ENCODE peak calls at places on chromosomes 5 and 9, in ten cellular contexts. V, P, R, Y, L, X, F, H, K and U are unnamed samples.
A peak's percentile ranks its signal among the peaks of the same experiment; 100 is the strongest.

GRCh38 chr9:34363619-34364351 is 12.9 kb downstream of the MYORG start:
- DNase-seq in V (peak; percentile 3), H (no peak), P (no peak), Y (no peak), K (no peak), L (no peak), F (no peak), X (peak; percentile 69), R (peak; percentile 27), U (peak; percentile 52)

GRCh38 chr9:37953775-37954437 is 50.0 kb upstream of the SLC25A51 start:
- DNase-seq in V (no peak), X (no peak), H (peak; percentile 99), K (peak; percentile 71), P (peak; percentile 96), Y (no peak), F (peak; percentile 28), L (peak; percentile 83), R (peak; percentile 95), U (no peak)

GRCh38 chr5:122702524-122702875 is 72.4 kb upstream of the SNX2 start:
- DNase-seq in F (no peak), K (no peak), Y (no peak), V (no peak), R (no peak), X (no peak), H (no peak), L (no peak), P (no peak), U (no peak)

GRCh38 chr9:117076571-117077300 is 338.1 kb downstream of the ASTN2 start:
- DNase-seq in H (no peak), Y (no peak), R (no peak), K (no peak), P (no peak), F (no peak), L (no peak), V (peak; percentile 90), X (no peak), U (peak; percentile 76)

GRCh38 chr9:123395276-123396006 is 39.4 kb downstream of the CRB2 start:
- DNase-seq in F (no peak), K (no peak), H (no peak), Y (no peak), V (peak; percentile 99), X (no peak), P (no peak), R (no peak), L (no peak), U (peak; percentile 99)

GRCh38 chr9:7549261-7549660 is 250.3 kb downstream of the DMAC1 start:
- DNase-seq in Y (no peak), R (no peak), H (no peak), P (no peak), F (no peak), K (no peak), X (peak; percentile 24), V (peak; percentile 26), L (no peak), U (peak; percentile 90)

GRCh38 chr9:90898229-90898628 is 96.6 kb downstream of the SYK start:
- DNase-seq in F (no peak), R (no peak), H (no peak), L (no peak), Y (no peak), V (no peak), K (no peak), P (no peak), X (no peak), U (no peak)

GRCh38 chr5:163529698-163530097 is 24.3 kb downstream of the MAT2B start:
- DNase-seq in X (no peak), F (no peak), P (no peak), H (no peak), L (no peak), R (no peak), Y (no peak), V (no peak), K (no peak), U (peak; percentile 17)

GRCh38 chr5:181242031-181242451 is 1.7 kb downstream of the RACK1 start:
- DNase-seq in Y (no peak), K (no peak), F (no peak), R (no peak), X (no peak), H (no peak), L (no peak), V (no peak), P (no peak), U (no peak)

GRCh38 chr5:2326603-2327002 is 424.9 kb downstream of the IRX2 start:
- DNase-seq in H (no peak), Y (no peak), X (no peak), V (no peak), R (no peak), K (no peak), P (no peak), L (no peak), F (no peak), U (no peak)

GRCh38 chr5:33230467-33231078 is 210.2 kb upstream of the TARS1 start:
- DNase-seq in L (no peak), X (peak; percentile 22), F (no peak), P (no peak), K (no peak), R (no peak), V (no peak), H (peak; percentile 39), Y (no peak), U (no peak)

GRCh38 chr5:5544094-5544663 is 121.7 kb downstream of the ICE1 start:
- DNase-seq in K (no peak), V (peak; percentile 36), F (no peak), Y (no peak), L (no peak), P (no peak), X (no peak), R (no peak), H (no peak), U (peak; percentile 20)

GRCh38 chr5:59025734-59026133 is 442.9 kb downstream of the RAB3C start:
- DNase-seq in R (no peak), L (no peak), P (no peak), V (no peak), Y (no peak), H (no peak), X (no peak), K (no peak), F (no peak), U (peak; percentile 36)

GRCh38 chr9:6876195-6876594 is 118.4 kb downstream of the KDM4C start:
- DNase-seq in F (no peak), K (no peak), P (peak; percentile 44), X (no peak), L (no peak), R (no peak), H (peak; percentile 82), Y (no peak), V (no peak), U (no peak)

GRCh38 chr5:14597080-14597479 is 15.5 kb downstream of the OTULINL start:
- DNase-seq in P (no peak), H (no peak), X (no peak), K (no peak), L (no peak), V (no peak), Y (no peak), R (no peak), F (no peak), U (no peak)

GRCh38 chr9:93171261-93171660 is 12.7 kb upstream of the WNK2 start:
- DNase-seq in V (no peak), F (no peak), X (no peak), P (no peak), L (no peak), Y (no peak), R (no peak), H (no peak), K (no peak), U (no peak)

GRCh38 chr9:89635007-89635742 is 30.4 kb downstream of the GADD45G start:
- DNase-seq in L (peak; percentile 62), F (no peak), Y (no peak), X (no peak), V (peak; percentile 69), H (peak; percentile 89), P (peak; percentile 53), R (peak; percentile 3), K (no peak), U (peak; percentile 87)

GRCh38 chr9:81665514-81665838 is 23.9 kb downstream of the TLE1 start:
- DNase-seq in Y (no peak), H (no peak), V (peak; percentile 95), F (no peak), P (no peak), K (no peak), R (no peak), L (no peak), X (no peak), U (peak; percentile 90)

GRCh38 chr9:137757613-137758029 is 120.0 kb upstream of the CACNA1B start:
- DNase-seq in P (peak; percentile 82), X (no peak), H (peak; percentile 86), F (peak; percentile 22), K (peak; percentile 49), L (no peak), Y (no peak), R (peak; percentile 52), V (no peak), U (no peak)

GRCh38 chr5:174425271-174425963 is 299.0 kb upstream of the MSX2 start:
- DNase-seq in P (peak; percentile 60), R (no peak), Y (no peak), F (no peak), K (no peak), X (no peak), H (no peak), V (no peak), L (no peak), U (peak; percentile 89)

GRCh38 chr5:108726446-108727091 is 21.1 kb upstream of the FER start:
- DNase-seq in V (no peak), Y (no peak), F (no peak), L (no peak), X (no peak), R (no peak), K (no peak), P (peak; percentile 78), H (no peak), U (peak; percentile 55)

GRCh38 chr9:132458432-132458831 is 48.4 kb downstream of the CFAP77 start:
- DNase-seq in F (no peak), P (no peak), X (no peak), R (no peak), V (peak; percentile 9), L (no peak), H (no peak), Y (no peak), K (no peak), U (no peak)

GRCh38 chr9:117927354-117927753 is 223.2 kb downstream of the TLR4 start:
- DNase-seq in P (peak; percentile 16), Y (no peak), L (no peak), X (no peak), K (no peak), V (peak; percentile 69), F (no peak), H (no peak), R (no peak), U (peak; percentile 83)

GRCh38 chr5:74105126-74105780 is 479.3 kb downstream of the ARHGEF28 start:
- DNase-seq in L (no peak), H (no peak), R (no peak), X (no peak), V (no peak), F (no peak), P (no peak), K (no peak), Y (no peak), U (peak; percentile 34)

GRCh38 chr5:157352756-157353340 is 86.9 kb downstream of the CYFIP2 start:
- DNase-seq in P (no peak), L (no peak), K (no peak), X (no peak), Y (no peak), F (peak; percentile 71), H (no peak), V (no peak), R (no peak), U (no peak)

GRCh38 chr5:68446487-68446894 is 230.9 kb downstream of the PIK3R1 start:
- DNase-seq in K (no peak), L (no peak), H (no peak), F (no peak), P (no peak), X (no peak), Y (no peak), R (no peak), V (no peak), U (no peak)

GRCh38 chr9:123373941-123374340 is 17.9 kb downstream of the CRB2 start:
- DNase-seq in H (peak; percentile 28), Y (no peak), L (peak; percentile 62), R (no peak), X (no peak), K (no peak), F (no peak), V (peak; percentile 24), P (no peak), U (no peak)

GRCh38 chr9:37453827-37454226 is 11.4 kb downstream of the ZBTB5 start:
- DNase-seq in K (no peak), L (no peak), R (no peak), F (no peak), H (no peak), Y (no peak), V (no peak), P (peak; percentile 75), X (no peak), U (peak; percentile 73)